ENCODE peak calls at places on chromosomes 11 and 22, in five cellular contexts. U is AG09319, B is fibroblast of lung, J is cardiac fibroblast, H is GM06990. P is an unnamed sample.
A peak's percentile ranks its signal among the peaks of the same experiment; 100 is the strongest.

GRCh38 chr22:18048041-18048440 is 23.7 kb upstream of the MICAL3 start:
- DNase-seq in J (no peak), U (no peak), B (no peak), H (no peak), P (no peak)

GRCh38 chr22:22248878-22249277 is 4.3 kb downstream of the VPREB1 start:
- DNase-seq in H (no peak), J (no peak), U (no peak), B (no peak), P (peak; percentile 25)

GRCh38 chr11:126139541-126140091 is 71.8 kb downstream of the RPUSD4 start:
- DNase-seq in J (peak; percentile 16), B (peak; percentile 83), U (no peak), H (no peak), P (no peak)

GRCh38 chr22:24181088-24181995 is at the start of gene SUSD2:
- DNase-seq in U (no peak), H (no peak), J (no peak), B (no peak), P (no peak)

GRCh38 chr11:67248653-67249052 is 17.6 kb upstream of the GRK2 start:
- DNase-seq in U (no peak), H (no peak), J (no peak), B (peak; percentile 26), P (no peak)

GRCh38 chr11:114308689-114309089 is 12.5 kb downstream of the NNMT start:
- DNase-seq in H (no peak), J (peak; percentile 71), B (peak; percentile 62), U (peak; percentile 68), P (no peak)

GRCh38 chr11:117815262-117815803 is 9.2 kb downstream of the FXYD2 start:
- DNase-seq in U (no peak), H (peak; percentile 84), J (no peak), B (no peak), P (no peak)

GRCh38 chr11:134862168-134862567 is 450.1 kb upstream of the B3GAT1 start:
- DNase-seq in B (no peak), H (no peak), U (no peak), J (no peak), P (no peak)

GRCh38 chr22:35978889-35979288 is 49.7 kb downstream of the RBFOX2 start:
- DNase-seq in U (no peak), H (no peak), J (peak; percentile 32), B (no peak), P (no peak)

GRCh38 chr11:111417766-111418435 is 38.8 kb upstream of the POU2AF1 start:
- DNase-seq in H (peak; percentile 59), U (peak; percentile 95), B (peak; percentile 97), J (peak; percentile 75), P (no peak)

GRCh38 chr22:46941958-46942815 is 179.7 kb downstream of the TBC1D22A start:
- DNase-seq in H (no peak), U (peak; percentile 27), J (no peak), B (no peak), P (no peak)

GRCh38 chr11:8988329-8989234 is 15.2 kb downstream of the NRIP3 start:
- DNase-seq in U (no peak), B (no peak), J (peak; percentile 43), H (no peak), P (no peak)

DNA sequence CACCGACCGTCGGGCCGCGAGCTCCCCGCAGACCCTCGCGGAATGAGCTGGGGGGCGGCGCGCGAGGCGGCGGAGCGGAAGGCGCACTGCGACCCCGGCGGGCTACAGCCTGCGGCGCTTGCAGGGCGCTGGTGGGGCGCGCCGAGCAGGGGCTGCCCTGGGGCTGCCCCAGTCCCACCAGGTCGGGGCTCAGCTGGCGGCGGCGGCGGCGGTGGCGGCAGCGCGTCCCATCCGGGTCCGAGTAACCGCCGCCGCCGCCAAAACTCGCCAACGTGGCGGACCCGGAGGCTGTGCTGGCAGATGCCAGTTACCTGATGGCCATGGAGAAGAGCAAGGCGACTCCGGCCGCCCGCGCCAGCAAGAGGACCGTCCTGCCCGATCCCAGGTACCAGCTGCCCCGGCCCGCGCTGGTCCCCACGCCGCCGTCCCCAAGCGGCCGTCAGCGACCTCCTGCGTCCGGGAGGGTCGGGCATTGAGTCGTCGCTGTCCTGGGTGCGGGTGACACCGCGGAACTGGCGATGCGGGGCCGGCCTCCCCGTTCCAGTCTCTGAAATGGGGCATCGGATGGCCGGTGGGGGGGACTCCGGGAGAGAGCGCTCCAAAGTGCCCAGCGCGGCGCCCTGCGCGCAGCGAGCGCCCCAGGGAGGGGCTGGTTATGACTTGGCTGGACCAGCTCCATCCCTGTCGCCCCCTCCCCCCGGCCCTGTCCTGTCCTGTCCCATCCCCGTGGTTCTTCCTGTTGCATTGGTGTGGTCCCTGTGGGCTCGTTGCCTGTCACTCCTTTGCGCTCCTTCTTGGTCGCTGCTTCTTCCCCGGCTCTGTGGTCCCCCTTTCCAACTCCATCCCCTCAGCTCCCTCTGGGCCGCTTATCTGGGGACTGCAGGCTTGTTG is 63.5 kb downstream of the CRYBB2 start:
- DNase-seq in H (peak; percentile 63), U (no peak), B (no peak), J (no peak), P (no peak)
- TF ChIP-seq CTCF in H (no peak), U (no peak), B (no peak), J (no peak), P (no peak)

GRCh38 chr11:121870202-121871045 is 245.6 kb downstream of the BLID start:
- DNase-seq in J (peak; percentile 27), U (no peak), H (no peak), B (peak; percentile 28), P (no peak)
- TF ChIP-seq CTCF in J (no peak), U (peak; percentile 10), H (no peak), B (no peak), P (no peak)

DNA sequence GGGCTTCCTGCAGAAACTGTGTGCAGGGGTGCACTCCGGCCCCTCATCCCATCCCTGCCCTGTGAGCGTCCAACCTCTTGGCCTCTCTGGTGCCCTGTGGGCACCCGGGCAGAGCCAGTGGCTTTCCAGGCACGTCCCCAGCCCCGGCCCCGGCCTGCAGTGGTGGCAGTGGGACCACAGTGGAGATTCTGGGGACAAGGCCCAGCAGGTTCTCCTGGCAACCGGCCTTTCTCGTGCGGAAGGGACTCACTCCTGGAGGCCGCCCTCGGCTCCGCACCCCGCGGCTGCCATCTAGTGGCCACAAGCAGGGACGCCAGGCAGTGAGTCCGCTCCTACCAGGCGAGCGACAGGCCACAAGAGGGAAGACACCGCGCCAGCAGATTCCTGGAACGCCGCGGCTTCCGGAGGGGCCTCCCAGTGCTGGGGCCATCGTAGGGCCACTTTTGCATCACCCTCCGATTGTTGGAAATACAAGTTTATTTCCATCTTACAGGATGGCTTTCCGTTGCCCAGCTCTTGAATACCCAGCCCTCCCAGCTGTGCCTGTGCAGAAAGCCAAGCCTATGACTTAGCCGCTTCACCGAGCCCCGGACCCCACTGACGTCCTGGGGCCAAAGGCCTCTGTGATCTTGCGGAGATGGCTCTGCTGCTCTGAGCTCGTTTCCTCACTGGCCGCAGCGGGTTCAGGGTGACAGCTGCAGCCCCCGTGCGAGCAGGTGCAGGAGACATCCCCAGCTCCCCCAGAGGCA is 357.3 kb downstream of the CTTN start:
- DNase-seq in H (peak; percentile 52), U (peak; percentile 22), J (peak; percentile 64), B (peak; percentile 56), P (peak; percentile 90)
- TF ChIP-seq CTCF in H (peak; percentile 96), U (peak; percentile 92), J (peak; percentile 96), B (peak; percentile 59), P (peak; percentile 97)

GRCh38 chr22:30188911-30189310 is 57.6 kb downstream of the LIF start:
- DNase-seq in J (peak; percentile 14), B (no peak), U (no peak), H (no peak), P (no peak)

GRCh38 chr22:30186048-30186447 is 60.5 kb downstream of the LIF start:
- DNase-seq in H (no peak), B (no peak), U (no peak), J (no peak), P (no peak)

GRCh38 chr22:30187094-30187493 is 59.5 kb downstream of the LIF start:
- DNase-seq in H (no peak), J (no peak), B (no peak), U (no peak), P (no peak)

GRCh38 chr22:30186535-30186934 is 60.0 kb downstream of the LIF start:
- DNase-seq in U (no peak), B (no peak), J (no peak), H (no peak), P (no peak)

GRCh38 chr22:30187726-30188407 is 58.7 kb downstream of the LIF start:
- DNase-seq in J (peak; percentile 57), B (peak; percentile 43), U (no peak), H (no peak), P (no peak)
- TF ChIP-seq CTCF in J (no peak), B (no peak), U (no peak), H (no peak), P (no peak)

DNA sequence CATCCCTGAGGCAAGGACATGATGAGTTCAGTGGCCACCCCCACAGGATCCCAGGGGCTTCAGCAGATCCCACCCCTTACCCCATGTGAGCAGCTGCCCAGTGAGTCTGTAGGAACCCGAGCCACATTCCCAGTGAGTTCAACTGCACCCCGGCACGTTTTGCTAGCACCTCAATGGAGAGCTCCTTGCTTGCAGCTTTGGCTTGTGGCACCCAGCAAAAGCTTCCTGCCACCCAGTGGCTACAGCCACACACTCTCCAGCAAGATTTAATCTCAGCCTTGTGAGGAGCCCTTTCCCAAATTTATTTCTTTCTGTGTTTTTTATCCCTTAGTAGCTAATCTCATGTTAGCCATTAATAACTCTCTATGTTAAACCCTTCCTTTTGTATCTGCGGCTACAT is 4.0 kb downstream of the SAA1 start:
- DNase-seq in J (no peak), H (no peak), U (no peak), B (no peak), P (no peak)
- TF ChIP-seq CTCF in J (no peak), H (no peak), U (no peak), B (no peak), P (no peak)

GRCh38 chr11:46489668-46490560 is 98.3 kb upstream of the CHRM4 start:
- DNase-seq in H (peak; percentile 23), U (no peak), J (peak; percentile 65), B (peak; percentile 67), P (no peak)
- TF ChIP-seq CTCF in H (peak; percentile 69), U (peak; percentile 66), J (peak; percentile 72), B (peak; percentile 61), P (peak; percentile 71)

DNA sequence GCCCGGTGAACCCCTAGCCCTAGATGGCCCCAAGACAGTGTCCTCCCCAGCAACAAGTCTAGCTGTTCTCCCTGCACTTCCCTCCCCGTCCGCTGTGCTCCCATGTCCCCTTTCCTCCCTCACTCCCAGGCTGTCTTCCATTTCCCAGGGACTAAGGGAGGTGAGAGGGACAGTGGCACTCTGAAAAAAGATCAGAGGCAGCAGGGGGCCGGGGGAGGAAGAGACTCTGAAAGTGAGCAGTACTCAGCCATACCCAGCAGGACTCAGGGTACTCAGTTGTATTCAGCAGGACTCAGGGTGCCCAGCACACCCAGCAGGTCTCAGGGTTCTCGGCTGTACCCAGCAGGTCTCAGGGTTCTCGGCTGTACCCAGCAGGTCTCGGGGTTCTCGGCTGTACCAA is 48.4 kb upstream of the THY1 start:
- DNase-seq in H (no peak), U (no peak), B (no peak), J (no peak), P (peak; percentile 74)
- TF ChIP-seq CTCF in H (no peak), U (no peak), B (no peak), J (no peak), P (no peak)

DNA sequence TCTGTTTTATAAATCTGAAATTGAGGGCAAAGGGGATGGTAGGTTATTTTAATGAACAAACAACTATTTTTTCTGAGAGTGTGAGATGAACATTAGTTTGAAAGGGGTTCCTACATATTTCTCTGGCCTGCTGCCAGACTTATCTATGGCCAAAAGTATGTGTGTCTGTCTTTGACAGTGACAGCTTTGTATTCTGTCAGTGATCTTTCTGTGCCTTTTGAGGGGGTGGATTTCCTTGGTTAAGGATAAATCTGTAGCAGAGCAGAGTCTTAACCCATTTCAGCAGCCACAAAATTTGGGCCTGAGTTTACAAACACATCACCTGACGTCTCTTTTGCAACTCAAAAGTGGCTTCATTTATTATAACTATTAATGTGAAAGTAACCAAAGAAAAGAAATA is 30.9 kb downstream of the ZFTA start:
- DNase-seq in B (no peak), J (no peak), U (no peak), H (no peak), P (no peak)
- TF ChIP-seq CTCF in B (no peak), J (no peak), U (no peak), H (no peak), P (no peak)

P was measured in osteocyte.